ENCODE peak calls at places on chromosomes 5 and 9, in seven cellular contexts. R is A549, K is suprapubic skin, P is H1, V is stomach, E is ovary, W is tibial nerve. Z is an unnamed sample.

GRCh38 chr9:3475300-3476020 is 50.3 kb downstream of the RFX3 start:
- DNase-seq in R (no peak), K (peak), P (no peak), V (no peak), E (no peak), W (no peak), Z (no peak)

GRCh38 chr5:123610209-123610608 is 98.2 kb downstream of the CSNK1G3 start:
- DNase-seq in R (no peak), K (no peak), P (no peak), V (no peak), E (no peak), W (no peak), Z (no peak)

GRCh38 chr9:104968025-104968982 is 40.3 kb upstream of the ABCA1 start:
- DNase-seq in R (peak), K (peak), P (no peak), V (peak), E (peak), W (peak), Z (peak)

GRCh38 chr9:124038239-124038638 is 26.7 kb downstream of the LHX2 start:
- DNase-seq in R (no peak), K (no peak), P (no peak), V (no peak), E (no peak), W (no peak), Z (peak)

GRCh38 chr5:150487199-150488061 is 20.5 kb upstream of the NDST1 start:
- DNase-seq in R (peak), K (no peak), P (no peak), V (peak), E (no peak), W (no peak), Z (no peak)

GRCh38 chr5:116650964-116651363 is 76.3 kb upstream of the SEMA6A start:
- DNase-seq in R (no peak), K (no peak), P (no peak), V (no peak), E (no peak), W (no peak), Z (no peak)

GRCh38 chr5:117888688-117889087 is 1099.7 kb downstream of the DTWD2 start:
- DNase-seq in R (no peak), K (no peak), P (no peak), V (no peak), E (no peak), W (no peak), Z (no peak)

GRCh38 chr9:132268725-132269352 is 85.9 kb downstream of the SETX start:
- DNase-seq in R (peak), K (peak), P (peak), V (peak), E (peak), W (peak), Z (peak)

GRCh38 chr5:1358726-1359025 is 13.8 kb upstream of the CLPTM1L start:
- DNase-seq in R (no peak), K (no peak), P (no peak), V (no peak), E (no peak), W (no peak), Z (no peak)

GRCh38 chr5:57598097-57598496 is 115.5 kb upstream of the ACTBL2 start:
- DNase-seq in R (no peak), K (no peak), P (no peak), V (no peak), E (no peak), W (no peak), Z (no peak)

GRCh38 chr9:11269036-11269435 is 656.2 kb upstream of the PTPRD start:
- DNase-seq in R (no peak), K (no peak), P (no peak), V (no peak), E (no peak), W (no peak), Z (no peak)

GRCh38 chr5:127878174-127878750 is 175.1 kb downstream of the CCDC192 start:
- DNase-seq in R (peak), K (no peak), P (peak), V (peak), E (no peak), W (no peak), Z (no peak)

GRCh38 chr9:133493428-133493827 is 14.5 kb upstream of the SLC2A6 start:
- DNase-seq in R (no peak), K (no peak), P (no peak), V (no peak), E (no peak), W (no peak), Z (no peak)

GRCh38 chr5:76606665-76607064 is 16.5 kb downstream of the F2RL2 start:
- DNase-seq in R (no peak), K (no peak), P (no peak), V (no peak), E (no peak), W (no peak), Z (no peak)

GRCh38 chr9:135602789-135603481 is 36.4 kb downstream of the GLT6D1 start:
- DNase-seq in R (peak), K (peak), P (peak), V (peak), E (peak), W (no peak), Z (peak)

GRCh38 chr5:81749562-81750307 is 1.2 kb downstream of the SSBP2 start:
- DNase-seq in R (no peak), K (peak), P (no peak), V (peak), E (peak), W (no peak), Z (peak)

GRCh38 chr5:119318256-119318914 is 37.4 kb upstream of the TNFAIP8 start:
- DNase-seq in R (no peak), K (no peak), P (no peak), V (no peak), E (no peak), W (no peak), Z (no peak)

GRCh38 chr9:122129969-122130368 is 29.6 kb downstream of the NDUFA8 start:
- DNase-seq in R (no peak), K (no peak), P (no peak), V (no peak), E (no peak), W (no peak), Z (no peak)

GRCh38 chr5:79237735-79238560 is 2.0 kb downstream of the JMY start:
- DNase-seq in R (no peak), K (no peak), P (no peak), V (no peak), E (no peak), W (no peak), Z (no peak)

GRCh38 chr9:137466041-137466799 is 7.1 kb upstream of the NSMF start:
- DNase-seq in R (no peak), K (peak), P (no peak), V (no peak), E (no peak), W (peak), Z (no peak)

GRCh38 chr9:137383453-137384115 is 39.4 kb downstream of the EXD3 start:
- DNase-seq in R (no peak), K (peak), P (no peak), V (no peak), E (peak), W (no peak), Z (peak)

GRCh38 chr9:95147452-95147851 is 170.1 kb downstream of the FANCC start:
- DNase-seq in R (no peak), K (no peak), P (no peak), V (no peak), E (no peak), W (no peak), Z (no peak)

GRCh38 chr5:110817437-110817836 is 78.6 kb downstream of the SLC25A46 start:
- DNase-seq in R (no peak), K (no peak), P (no peak), V (no peak), E (no peak), W (no peak), Z (no peak)

GRCh38 chr9:134047868-134048581 is 19.8 kb downstream of the BRD3 start:
- DNase-seq in R (no peak), K (no peak), P (no peak), V (no peak), E (no peak), W (no peak), Z (no peak)

GRCh38 chr9:131728961-131729360 is 10.9 kb downstream of the RAPGEF1 start:
- DNase-seq in R (no peak), K (no peak), P (no peak), V (no peak), E (no peak), W (no peak), Z (no peak)

GRCh38 chr5:108258001-108258400 is 123.9 kb downstream of the FBXL17 start:
- DNase-seq in R (no peak), K (no peak), P (no peak), V (no peak), E (no peak), W (no peak), Z (no peak)

GRCh38 chr5:120062515-120062917 is 401.6 kb upstream of the PRR16 start:
- DNase-seq in R (no peak), K (no peak), P (no peak), V (no peak), E (no peak), W (no peak), Z (no peak)

GRCh38 chr9:131407717-131408195 is 13.9 kb downstream of the PRRC2B start:
- DNase-seq in R (peak), K (no peak), P (no peak), V (no peak), E (peak), W (no peak), Z (peak)

GRCh38 chr9:89361816-89362646 is 43.7 kb downstream of the SECISBP2 start:
- DNase-seq in R (no peak), K (peak), P (no peak), V (no peak), E (peak), W (no peak), Z (peak)

GRCh38 chr5:171596391-171596878 is 177.0 kb downstream of the FGF18 start:
- DNase-seq in R (no peak), K (no peak), P (peak), V (no peak), E (peak), W (no peak), Z (no peak)

GRCh38 chr5:27171696-27172362 is 133.4 kb upstream of the CDH9 start:
- DNase-seq in R (no peak), K (no peak), P (no peak), V (no peak), E (no peak), W (no peak), Z (no peak)

GRCh38 chr9:69801994-69802393 is 18.6 kb upstream of the CFAP95 start:
- DNase-seq in R (peak), K (no peak), P (no peak), V (no peak), E (no peak), W (no peak), Z (no peak)

GRCh38 chr5:32103521-32103920 is 70.6 kb downstream of the GOLPH3 start:
- DNase-seq in R (no peak), K (no peak), P (no peak), V (no peak), E (no peak), W (no peak), Z (no peak)

GRCh38 chr5:67166460-67166871 is 30.1 kb downstream of the CD180 start:
- DNase-seq in R (no peak), K (peak), P (no peak), V (peak), E (peak), W (no peak), Z (peak)

GRCh38 chr9:6049798-6050197 is 34.4 kb upstream of the RANBP6 start:
- DNase-seq in R (peak), K (no peak), P (no peak), V (no peak), E (no peak), W (no peak), Z (no peak)

GRCh38 chr5:79613571-79613970 is 1.3 kb downstream of the TENT2 start:
- DNase-seq in R (no peak), K (no peak), P (no peak), V (no peak), E (no peak), W (no peak), Z (no peak)

GRCh38 chr5:133962801-133963476 is 5.5 kb downstream of the C5orf15 start:
- DNase-seq in R (no peak), K (no peak), P (no peak), V (no peak), E (no peak), W (no peak), Z (no peak)

GRCh38 chr9:101212661-101213060 is 172.1 kb downstream of the BAAT start:
- DNase-seq in R (no peak), K (no peak), P (no peak), V (no peak), E (no peak), W (no peak), Z (no peak)

GRCh38 chr9:101209670-101210069 is 175.1 kb downstream of the BAAT start:
- DNase-seq in R (no peak), K (no peak), P (no peak), V (no peak), E (no peak), W (no peak), Z (no peak)
- TF ChIP-seq EP300 in R (no peak), K (no peak), P (no peak), V (no peak), E (no peak), W (no peak), Z (no peak)

GRCh38 chr5:151632941-151633340 is 41.8 kb upstream of the FAT2 start:
- DNase-seq in R (no peak), K (no peak), P (no peak), V (no peak), E (no peak), W (no peak), Z (no peak)
- TF ChIP-seq EP300 in R (no peak), K (no peak), P (no peak), V (no peak), E (no peak), W (no peak), Z (no peak)

DNA sequence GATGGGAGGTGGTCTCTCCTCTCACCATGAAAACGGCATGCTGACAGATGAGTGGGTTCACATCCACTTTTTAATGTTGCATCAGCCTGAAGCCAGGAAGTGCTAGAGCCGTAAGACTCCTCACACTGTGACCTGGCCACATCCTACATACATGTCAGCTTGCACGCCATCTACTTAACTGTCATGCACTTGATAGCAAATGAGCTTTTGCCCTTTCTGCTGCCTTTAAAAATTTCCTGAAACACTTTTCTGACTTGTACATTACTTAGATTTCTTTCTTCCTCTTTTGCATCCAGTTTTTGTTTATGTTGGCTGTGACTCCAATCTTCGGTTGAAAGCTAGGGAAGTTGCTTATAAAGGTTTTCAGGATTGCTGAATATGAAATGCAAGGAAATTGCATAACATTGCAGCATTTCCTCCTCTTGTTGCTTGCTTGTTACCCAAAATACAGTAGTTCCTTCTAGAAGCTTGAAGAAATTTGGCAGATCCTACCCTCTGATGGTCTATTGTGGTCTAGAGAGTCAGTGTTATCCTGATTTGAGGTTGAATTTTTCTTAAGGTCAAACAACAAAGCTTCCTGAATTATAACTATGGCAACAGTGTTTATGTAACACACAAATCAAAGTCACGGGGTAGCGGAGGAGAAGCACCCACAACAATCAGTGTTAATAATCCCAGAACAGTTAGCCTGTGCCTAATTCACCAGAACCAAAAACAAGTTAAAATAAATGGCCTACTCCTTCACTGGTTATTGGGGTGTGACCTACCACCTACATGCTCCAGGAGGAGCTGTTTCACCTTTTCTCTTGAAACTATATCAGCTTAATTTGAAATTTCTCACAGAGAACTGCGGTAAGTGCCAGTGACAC is 232.5 kb downstream of the ARHGAP26 start:
- DNase-seq in R (peak), K (no peak), P (no peak), V (peak), E (no peak), W (no peak), Z (no peak)
- TF ChIP-seq EP300 in R (no peak), K (no peak), P (no peak), V (no peak), E (no peak), W (peak), Z (peak)

GRCh38 chr5:86665984-86666760 is 48.4 kb downstream of the COX7C start:
- DNase-seq in R (no peak), K (no peak), P (no peak), V (no peak), E (no peak), W (no peak), Z (no peak)
- TF ChIP-seq EP300 in R (no peak), K (no peak), P (no peak), V (no peak), E (no peak), W (no peak), Z (no peak)

GRCh38 chr9:128910906-128911305 is 9.9 kb upstream of the PHYHD1 start:
- DNase-seq in R (no peak), K (no peak), P (no peak), V (no peak), E (no peak), W (no peak), Z (no peak)
- TF ChIP-seq EP300 in R (no peak), K (no peak), P (no peak), V (no peak), E (no peak), W (no peak), Z (no peak)

GRCh38 chr5:37717613-37718431 is 122.0 kb downstream of the GDNF start:
- DNase-seq in R (peak), K (no peak), P (no peak), V (peak), E (peak), W (no peak), Z (peak)
- TF ChIP-seq EP300 in R (no peak), K (no peak), P (no peak), V (no peak), E (no peak), W (no peak), Z (no peak)

GRCh38 chr9:72981433-72981832 is 28.6 kb upstream of the ALDH1A1 start:
- DNase-seq in R (no peak), K (no peak), P (no peak), V (no peak), E (no peak), W (no peak), Z (no peak)

GRCh38 chr9:72980183-72980582 is 27.3 kb upstream of the ALDH1A1 start:
- DNase-seq in R (no peak), K (no peak), P (no peak), V (no peak), E (no peak), W (no peak), Z (no peak)

GRCh38 chr9:72980600-72981265 is 27.9 kb upstream of the ALDH1A1 start:
- DNase-seq in R (no peak), K (no peak), P (no peak), V (no peak), E (no peak), W (no peak), Z (no peak)

GRCh38 chr9:72978724-72979123 is 25.9 kb upstream of the ALDH1A1 start:
- DNase-seq in R (peak), K (no peak), P (no peak), V (no peak), E (no peak), W (no peak), Z (no peak)

DNA sequence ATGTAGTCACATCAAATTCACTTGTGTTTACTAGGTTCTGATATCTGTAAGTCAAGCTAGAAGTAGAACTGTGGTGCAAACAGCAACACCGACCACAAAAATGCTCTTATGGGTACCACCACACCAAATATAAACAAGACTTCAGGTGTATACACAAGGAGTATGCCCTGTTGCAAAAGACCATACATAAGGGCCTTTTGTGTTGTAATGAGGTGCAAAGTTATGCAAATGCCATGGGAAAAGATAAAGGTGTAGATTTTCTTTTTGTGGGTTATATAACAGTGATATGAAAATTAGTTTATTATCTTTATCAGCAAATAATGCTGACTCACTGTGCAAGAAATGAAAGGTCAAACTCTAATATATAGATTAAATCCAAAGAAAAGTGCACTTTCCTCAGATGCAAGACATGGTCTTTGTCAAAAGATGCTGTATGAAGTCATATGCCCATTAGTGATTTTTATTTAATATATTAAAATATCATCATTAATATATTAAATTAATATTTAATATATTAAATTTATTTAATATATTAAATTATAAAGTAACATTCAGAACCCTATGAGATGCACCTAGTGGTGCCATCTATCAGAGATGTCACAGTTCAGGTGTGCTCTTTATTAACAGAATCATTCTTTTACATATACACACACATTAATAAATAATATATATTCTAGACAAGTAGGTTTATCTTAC is 26.7 kb upstream of the ALDH1A1 start:
- DNase-seq in R (peak), K (no peak), P (no peak), V (no peak), E (no peak), W (no peak), Z (no peak)
- TF ChIP-seq EP300 in R (no peak), K (no peak), P (no peak), V (no peak), E (no peak), W (no peak), Z (no peak)